ENCODE peak calls at places on chromosomes 1 and 21, in nine cellular contexts. A is stimulated activated CD4-positive, alpha-beta T cell treated with anti-CD3 and anti-CD28 coated beads, Interleukin-1b, Interleukin-23, amount 100 ng/mL, for 24 hours; E is T-helper 9 cell; B is cardiac septum; J is left cardiac atrium; C is NCI-H187 treated with DMSO at 0.1 percent for 48 hours; Q is activated CD4-positive, alpha-beta T cell treated with anti-CD3 and anti-CD28 coated beads, Interleukin-2, amount 50 U/mL, for 1 hour; U is IMR-90; Y is stimulated activated CD8-positive, alpha-beta memory T cell treated with anti-CD3 and anti-CD28 coated beads, Interleukin-4, amount 100 ng/mL, for 4 hours. M is an unnamed sample.

GRCh38 chr1:228838717-228839500 is 103.6 kb downstream of the RHOU start:
- DNase-seq in A (no peak), E (no peak), B (no peak), J (no peak), C (no peak), Q (no peak), U (peak), Y (no peak), M (peak)

GRCh38 chr21:16124397-16125130 is 394.8 kb downstream of the USP25 start:
- DNase-seq in A (no peak), E (no peak), B (no peak), J (no peak), C (no peak), Q (no peak), U (peak), Y (no peak), M (no peak)

GRCh38 chr1:30803562-30803961 is 46.0 kb upstream of the LAPTM5 start:
- DNase-seq in A (no peak), E (no peak), B (no peak), J (no peak), C (no peak), Q (no peak), U (no peak), Y (no peak), M (no peak)

GRCh38 chr1:155184835-155185782 is 11.5 kb downstream of the TRIM46 start:
- DNase-seq in A (no peak), E (no peak), B (peak), J (peak), C (no peak), Q (no peak), U (no peak), Y (no peak), M (no peak)

GRCh38 chr1:28243685-28244439 is 7.9 kb downstream of the ATP5IF1 start:
- DNase-seq in A (no peak), E (no peak), B (no peak), J (no peak), C (no peak), Q (no peak), U (no peak), Y (no peak), M (no peak)

GRCh38 chr1:39933956-39934941 is 20.7 kb upstream of the MFSD2A start:
- DNase-seq in A (no peak), E (no peak), B (peak), J (peak), C (no peak), Q (no peak), U (peak), Y (no peak), M (no peak)

GRCh38 chr1:91014475-91014874 is 7.4 kb downstream of the ZNF644 start:
- DNase-seq in A (no peak), E (no peak), B (no peak), J (no peak), C (no peak), Q (no peak), U (no peak), Y (no peak), M (no peak)

GRCh38 chr1:217228689-217229088 is 402.2 kb downstream of the GPATCH2 start:
- DNase-seq in A (no peak), E (no peak), B (no peak), J (no peak), C (no peak), Q (no peak), U (no peak), Y (no peak), M (no peak)

GRCh38 chr1:41152622-41153044 is 89.5 kb downstream of the SCMH1 start:
- DNase-seq in A (no peak), E (no peak), B (no peak), J (no peak), C (no peak), Q (no peak), U (peak), Y (no peak), M (no peak)

GRCh38 chr1:113226118-113226517 is 153.1 kb downstream of the LRIG2 start:
- DNase-seq in A (no peak), E (no peak), B (no peak), J (peak), C (no peak), Q (no peak), U (no peak), Y (no peak), M (no peak)

GRCh38 chr21:45376459-45377324 is 28.3 kb upstream of the COL18A1 start:
- DNase-seq in A (no peak), E (no peak), B (peak), J (no peak), C (no peak), Q (no peak), U (no peak), Y (no peak), M (peak)

GRCh38 chr1:16396591-16396990 is 29.5 kb downstream of the SZRD1 start:
- DNase-seq in A (no peak), E (no peak), B (no peak), J (peak), C (no peak), Q (no peak), U (peak), Y (no peak), M (no peak)

GRCh38 chr1:59295603-59296002 is 1.3 kb upstream of the FGGY start:
- DNase-seq in A (no peak), E (no peak), B (no peak), J (no peak), C (no peak), Q (no peak), U (no peak), Y (no peak), M (no peak)

GRCh38 chr1:17542696-17543095 is 3.2 kb downstream of the ARHGEF10L start:
- DNase-seq in A (no peak), E (no peak), B (no peak), J (no peak), C (no peak), Q (no peak), U (no peak), Y (no peak), M (no peak)

GRCh38 chr1:53525595-53525994 is 66.4 kb downstream of the DMRTB1 start:
- DNase-seq in A (no peak), E (no peak), B (no peak), J (no peak), C (no peak), Q (no peak), U (no peak), Y (no peak), M (no peak)

GRCh38 chr1:1614204-1614953 is 921 bp upstream of the MIB2 start:
- DNase-seq in A (peak), E (peak), B (no peak), J (peak), C (no peak), Q (peak), U (peak), Y (peak), M (no peak)

GRCh38 chr1:160129046-160129445 is 13.5 kb downstream of the ATP1A2 start:
- DNase-seq in A (no peak), E (no peak), B (peak), J (no peak), C (no peak), Q (no peak), U (peak), Y (no peak), M (no peak)

GRCh38 chr1:217134857-217135568 is 411.8 kb upstream of the ESRRG start:
- DNase-seq in A (no peak), E (no peak), B (no peak), J (no peak), C (no peak), Q (no peak), U (peak), Y (no peak), M (peak)

GRCh38 chr21:45441431-45442255 is 36.7 kb downstream of the COL18A1 start:
- DNase-seq in A (no peak), E (no peak), B (no peak), J (peak), C (no peak), Q (no peak), U (no peak), Y (no peak), M (no peak)

GRCh38 chr1:91682882-91683597 is 182.4 kb downstream of the CDC7 start:
- DNase-seq in A (no peak), E (no peak), B (no peak), J (no peak), C (no peak), Q (no peak), U (no peak), Y (no peak), M (no peak)

GRCh38 chr1:96815914-96816313 is 94.3 kb downstream of the PTBP2 start:
- DNase-seq in A (no peak), E (no peak), B (no peak), J (no peak), C (no peak), Q (no peak), U (no peak), Y (no peak), M (no peak)

GRCh38 chr1:174428033-174428432 is 19.7 kb upstream of the GPR52 start:
- DNase-seq in A (no peak), E (no peak), B (no peak), J (no peak), C (no peak), Q (no peak), U (no peak), Y (no peak), M (no peak)

GRCh38 chr1:225554216-225554812 is 98.6 kb downstream of the ENAH start:
- DNase-seq in A (no peak), E (no peak), B (no peak), J (no peak), C (no peak), Q (no peak), U (peak), Y (no peak), M (no peak)

GRCh38 chr1:179774033-179774432 is 30.9 kb downstream of the FAM163A start:
- DNase-seq in A (no peak), E (no peak), B (no peak), J (no peak), C (peak), Q (no peak), U (no peak), Y (no peak), M (no peak)

GRCh38 chr1:183881387-183882084 is 76.6 kb downstream of the RGL1 start:
- DNase-seq in A (no peak), E (no peak), B (peak), J (peak), C (no peak), Q (no peak), U (peak), Y (no peak), M (peak)

GRCh38 chr1:206674745-206675175 is 9.9 kb upstream of the MAPKAPK2 start:
- DNase-seq in A (no peak), E (no peak), B (no peak), J (peak), C (no peak), Q (no peak), U (peak), Y (no peak), M (no peak)

GRCh38 chr21:39666681-39667315 is 54.1 kb downstream of the B3GALT5 start:
- DNase-seq in A (no peak), E (no peak), B (no peak), J (no peak), C (no peak), Q (no peak), U (no peak), Y (no peak), M (no peak)

GRCh38 chr1:202968895-202969295 is 1.8 kb upstream of the CYB5R1 start:
- DNase-seq in A (no peak), E (no peak), B (no peak), J (peak), C (no peak), Q (no peak), U (peak), Y (no peak), M (no peak)

M was measured in H1.